ENCODE peak calls at places on chromosome 1, in nine cellular contexts. L is neural crest cell; X is anterior cingulate cortex; U is T47D; O is A549; Y is coronary artery; V is non-pigmented ciliary epithelial cell; B is AG04450; G is CD8-positive, alpha-beta memory T cell. K is an unnamed sample.

GRCh38 chr1:66752000-66752592 is at the start of gene DYNLT5:
- DNase-seq in L (peak), X (peak), U (no peak), O (no peak), Y (peak), V (no peak), B (no peak), G (no peak), K (peak)

GRCh38 chr1:117367769-117368059 is 465 bp downstream of the MAN1A2 start:
- DNase-seq in L (no peak), X (no peak), U (no peak), O (no peak), Y (no peak), V (no peak), B (no peak), G (no peak), K (no peak)

GRCh38 chr1:8012955-8013354 is 13.2 kb downstream of the ERRFI1 start:
- DNase-seq in L (no peak), X (no peak), U (no peak), O (no peak), Y (no peak), V (no peak), B (no peak), G (no peak), K (no peak)

GRCh38 chr1:206684003-206684402 is 702 bp upstream of the MAPKAPK2 start:
- DNase-seq in L (no peak), X (no peak), U (no peak), O (no peak), Y (no peak), V (no peak), B (no peak), G (no peak), K (no peak)

GRCh38 chr1:172005856-172006255 is 164.6 kb downstream of the DNM3 start:
- DNase-seq in L (no peak), X (no peak), U (no peak), O (no peak), Y (no peak), V (peak), B (no peak), G (no peak), K (no peak)

GRCh38 chr1:43272161-43272560 is 2.4 kb downstream of the TMEM125 start:
- DNase-seq in L (no peak), X (no peak), U (no peak), O (no peak), Y (peak), V (no peak), B (no peak), G (no peak), K (no peak)

GRCh38 chr1:2817784-2818564 is 16.5 kb upstream of the TTC34 start:
- DNase-seq in L (no peak), X (no peak), U (no peak), O (no peak), Y (no peak), V (no peak), B (no peak), G (no peak), K (no peak)

GRCh38 chr1:54559111-54559548 is 11.1 kb downstream of the ACOT11 start:
- DNase-seq in L (no peak), X (no peak), U (no peak), O (no peak), Y (no peak), V (no peak), B (no peak), G (no peak), K (no peak)

GRCh38 chr1:33876970-33877680 is 13.2 kb downstream of the HMGB4 start:
- DNase-seq in L (no peak), X (no peak), U (no peak), O (no peak), Y (no peak), V (no peak), B (peak), G (no peak), K (no peak)

GRCh38 chr1:226723640-226724532 is 15.2 kb downstream of the ITPKB start:
- DNase-seq in L (peak), X (no peak), U (peak), O (no peak), Y (no peak), V (no peak), B (no peak), G (peak), K (peak)